ENCODE peak calls at places on chromosome 19, in seven cellular contexts. L is transverse colon; Q is activated CD8-positive, alpha-beta T cell treated with anti-CD3 and anti-CD28 coated beads for 36 hours; B is amygdala; G is tibial nerve; O is iris pigment epithelial cell; Y is effector CD4-positive, alpha-beta T cell. W is an unnamed sample.

GRCh38 chr19:39506944-39507714 is 7.8 kb upstream of the SELENOV start:
- DNase-seq in L (no peak), Q (peak; percentile 74), B (peak; percentile 23), G (no peak), O (peak; percentile 80), Y (no peak), W (no peak)

GRCh38 chr19:46659151-46660007 is 1.6 kb downstream of the DACT3 start:
- DNase-seq in L (peak; percentile 31), Q (peak; percentile 27), B (peak; percentile 45), G (peak; percentile 33), O (peak; percentile 10), Y (no peak), W (no peak)

GRCh38 chr19:48683349-48683748 is 10.5 kb upstream of the NTN5 start:
- DNase-seq in L (no peak), Q (peak; percentile 41), B (peak; percentile 68), G (peak; percentile 33), O (peak; percentile 33), Y (no peak), W (no peak)

GRCh38 chr19:8308891-8309291 is 733 bp upstream of the CD320 start:
- DNase-seq in L (no peak), Q (no peak), B (no peak), G (no peak), O (no peak), Y (no peak), W (no peak)

GRCh38 chr19:31639306-31639705 is 290.1 kb upstream of the TSHZ3 start:
- DNase-seq in L (no peak), Q (no peak), B (no peak), G (no peak), O (no peak), Y (no peak), W (no peak)

GRCh38 chr19:13998426-13998825 is 7.7 kb downstream of the RFX1 start:
- DNase-seq in L (no peak), Q (no peak), B (no peak), G (no peak), O (no peak), Y (no peak), W (no peak)

GRCh38 chr19:2494084-2494446 is 18.1 kb downstream of the GADD45B start:
- DNase-seq in L (no peak), Q (no peak), B (peak; percentile 36), G (no peak), O (peak; percentile 81), Y (peak; percentile 15), W (no peak)

GRCh38 chr19:41408256-41408655 is 10.6 kb downstream of the BCKDHA start:
- DNase-seq in L (no peak), Q (no peak), B (no peak), G (no peak), O (no peak), Y (no peak), W (no peak)

GRCh38 chr19:44588753-44589112 is 24.6 kb upstream of the IGSF23 start:
- DNase-seq in L (no peak), Q (no peak), B (no peak), G (no peak), O (no peak), Y (no peak), W (peak; percentile 56)

GRCh38 chr19:12159773-12160414 is 3.0 kb upstream of the ZNF136 start:
- DNase-seq in L (no peak), Q (peak; percentile 40), B (no peak), G (no peak), O (no peak), Y (no peak), W (no peak)

GRCh38 chr19:2846180-2846935 is 5.1 kb downstream of the ZNF555 start:
- DNase-seq in L (no peak), Q (no peak), B (no peak), G (no peak), O (no peak), Y (no peak), W (no peak)

GRCh38 chr19:31330761-31331160 is 18.5 kb downstream of the TSHZ3 start:
- DNase-seq in L (no peak), Q (no peak), B (no peak), G (no peak), O (no peak), Y (no peak), W (no peak)

GRCh38 chr19:58166708-58167280 is 16.1 kb upstream of the ZNF274 start:
- DNase-seq in L (no peak), Q (no peak), B (no peak), G (no peak), O (no peak), Y (no peak), W (no peak)

GRCh38 chr19:28329429-28329828 is 883.5 kb downstream of the UQCRFS1 start:
- DNase-seq in L (no peak), Q (no peak), B (no peak), G (no peak), O (no peak), Y (no peak), W (no peak)

GRCh38 chr19:49638360-49638759 is 1.6 kb downstream of the RRAS start:
- DNase-seq in L (peak; percentile 32), Q (no peak), B (no peak), G (no peak), O (peak; percentile 34), Y (no peak), W (no peak)

GRCh38 chr19:19405919-19406877 is 723 bp downstream of the GATAD2A start:
- DNase-seq in L (peak; percentile 57), Q (peak; percentile 74), B (no peak), G (no peak), O (peak; percentile 45), Y (peak; percentile 33), W (no peak)

GRCh38 chr19:29245221-29245620 is 32.3 kb upstream of the UQCRFS1 start:
- DNase-seq in L (no peak), Q (no peak), B (no peak), G (no peak), O (no peak), Y (no peak), W (no peak)

GRCh38 chr19:40741527-40742390 is 8.5 kb downstream of the ACTMAP start:
- DNase-seq in L (no peak), Q (no peak), B (no peak), G (no peak), O (peak; percentile 16), Y (no peak), W (no peak)

GRCh38 chr19:16850133-16850532 is 20.9 kb downstream of the SIN3B start:
- DNase-seq in L (no peak), Q (no peak), B (no peak), G (no peak), O (peak; percentile 65), Y (no peak), W (no peak)

GRCh38 chr19:27745978-27746542 is 1466.9 kb downstream of the UQCRFS1 start:
- DNase-seq in L (no peak), Q (no peak), B (no peak), G (no peak), O (no peak), Y (no peak), W (no peak)

GRCh38 chr19:4057913-4058695 is 8.6 kb downstream of the ZBTB7A start:
- DNase-seq in L (peak; percentile 87), Q (peak; percentile 82), B (no peak), G (peak; percentile 87), O (peak; percentile 89), Y (no peak), W (peak; percentile 19)

GRCh38 chr19:40592170-40592569 is 9.0 kb upstream of the LTBP4 start:
- DNase-seq in L (no peak), Q (no peak), B (no peak), G (no peak), O (peak; percentile 90), Y (no peak), W (no peak)

GRCh38 chr19:4688587-4688986 is 18.4 kb upstream of the MYDGF start:
- DNase-seq in L (no peak), Q (no peak), B (no peak), G (no peak), O (no peak), Y (no peak), W (no peak)

GRCh38 chr19:49672131-49672919 is 4.7 kb upstream of the PRMT1 start:
- DNase-seq in L (peak; percentile 85), Q (peak; percentile 83), B (peak; percentile 64), G (peak; percentile 61), O (peak; percentile 57), Y (peak; percentile 71), W (no peak)

GRCh38 chr19:51589511-51589910 is 18.4 kb downstream of the ZNF175 start:
- DNase-seq in L (no peak), Q (no peak), B (no peak), G (no peak), O (no peak), Y (no peak), W (no peak)

GRCh38 chr19:13842294-13843103 is 34.4 kb upstream of the NANOS3 start:
- DNase-seq in L (peak; percentile 88), Q (peak; percentile 71), B (peak; percentile 62), G (peak; percentile 82), O (peak; percentile 69), Y (peak; percentile 71), W (no peak)

GRCh38 chr19:38045554-38046253 is 138.7 kb downstream of the SIPA1L3 start:
- DNase-seq in L (no peak), Q (peak; percentile 29), B (no peak), G (no peak), O (no peak), Y (no peak), W (no peak)

GRCh38 chr19:30116984-30117555 is 175.0 kb downstream of the URI1 start:
- DNase-seq in L (no peak), Q (no peak), B (no peak), G (no peak), O (no peak), Y (no peak), W (no peak)

GRCh38 chr19:16076958-16077611 is 790 bp downstream of the TPM4 start:
- DNase-seq in L (peak; percentile 73), Q (peak; percentile 28), B (peak; percentile 49), G (peak; percentile 61), O (no peak), Y (no peak), W (no peak)

GRCh38 chr19:45162464-45163143 is 1.8 kb upstream of the NKPD1 start:
- DNase-seq in L (no peak), Q (no peak), B (no peak), G (no peak), O (no peak), Y (no peak), W (no peak)

W was measured in epithelial cell of proximal tubule.